ENCODE peak calls at places on chromosomes 16 and 17, in ten cellular contexts. One of them, this sample, is unnamed.

GRCh38 chr17:51045616-51046526 is 74.8 kb downstream of the SPAG9 start:
- DNase-seq in effector memory CD8-positive, alpha-beta T cell: no peak
- DNase-seq in heart right ventricle: no peak
- DNase-seq in activated T-helper 1 cell treated with Interleukin-2 at 50 U/mL for 16 hours: no peak
- DNase-seq in endodermal cell: no peak
- DNase-seq in activated CD8-positive, alpha-beta memory T cell treated with anti-CD3 and anti-CD28 coated beads for 1 hour: no peak
- DNase-seq in AG20443: peak; percentile 12
- DNase-seq in sigmoid colon: no peak
- DNase-seq in dorsolateral prefrontal cortex: no peak
- DNase-seq in fibroblast of the conjunctiva: no peak
- DNase-seq in this sample: no peak

GRCh38 chr16:83365166-83365565 is 442.6 kb upstream of the HSBP1 start:
- DNase-seq in fibroblast of the conjunctiva: no peak
- DNase-seq in effector memory CD8-positive, alpha-beta T cell: no peak
- DNase-seq in sigmoid colon: no peak
- DNase-seq in heart right ventricle: no peak
- DNase-seq in endodermal cell: no peak
- DNase-seq in AG20443: peak; percentile 24
- DNase-seq in activated CD8-positive, alpha-beta memory T cell treated with anti-CD3 and anti-CD28 coated beads for 1 hour: no peak
- DNase-seq in dorsolateral prefrontal cortex: no peak
- DNase-seq in activated T-helper 1 cell treated with Interleukin-2 at 50 U/mL for 16 hours: no peak
- DNase-seq in this sample: no peak

GRCh38 chr16:85735225-85735722 is 15.6 kb downstream of the C16orf74 start:
- DNase-seq in sigmoid colon: no peak
- DNase-seq in heart right ventricle: no peak
- DNase-seq in AG20443: no peak
- DNase-seq in activated CD8-positive, alpha-beta memory T cell treated with anti-CD3 and anti-CD28 coated beads for 1 hour: no peak
- DNase-seq in dorsolateral prefrontal cortex: no peak
- DNase-seq in effector memory CD8-positive, alpha-beta T cell: peak; percentile 55
- DNase-seq in endodermal cell: no peak
- DNase-seq in fibroblast of the conjunctiva: no peak
- DNase-seq in activated T-helper 1 cell treated with Interleukin-2 at 50 U/mL for 16 hours: peak; percentile 37
- DNase-seq in this sample: no peak

GRCh38 chr17:76549539-76549938 is 9.7 kb downstream of the PRCD start:
- DNase-seq in heart right ventricle: no peak
- DNase-seq in dorsolateral prefrontal cortex: no peak
- DNase-seq in AG20443: no peak
- DNase-seq in effector memory CD8-positive, alpha-beta T cell: no peak
- DNase-seq in activated T-helper 1 cell treated with Interleukin-2 at 50 U/mL for 16 hours: no peak
- DNase-seq in activated CD8-positive, alpha-beta memory T cell treated with anti-CD3 and anti-CD28 coated beads for 1 hour: no peak
- DNase-seq in endodermal cell: no peak
- DNase-seq in sigmoid colon: no peak
- DNase-seq in fibroblast of the conjunctiva: no peak
- DNase-seq in this sample: no peak

GRCh38 chr16:27455700-27456099 is 53.7 kb downstream of the IL21R start:
- DNase-seq in fibroblast of the conjunctiva: no peak
- DNase-seq in sigmoid colon: no peak
- DNase-seq in endodermal cell: no peak
- DNase-seq in AG20443: no peak
- DNase-seq in activated CD8-positive, alpha-beta memory T cell treated with anti-CD3 and anti-CD28 coated beads for 1 hour: no peak
- DNase-seq in dorsolateral prefrontal cortex: no peak
- DNase-seq in activated T-helper 1 cell treated with Interleukin-2 at 50 U/mL for 16 hours: no peak
- DNase-seq in heart right ventricle: no peak
- DNase-seq in effector memory CD8-positive, alpha-beta T cell: no peak
- DNase-seq in this sample: no peak

GRCh38 chr16:66484453-66485213 is 57.5 kb downstream of the BEAN1 start:
- DNase-seq in AG20443: no peak
- DNase-seq in activated CD8-positive, alpha-beta memory T cell treated with anti-CD3 and anti-CD28 coated beads for 1 hour: no peak
- DNase-seq in endodermal cell: no peak
- DNase-seq in effector memory CD8-positive, alpha-beta T cell: no peak
- DNase-seq in activated T-helper 1 cell treated with Interleukin-2 at 50 U/mL for 16 hours: no peak
- DNase-seq in sigmoid colon: no peak
- DNase-seq in dorsolateral prefrontal cortex: no peak
- DNase-seq in fibroblast of the conjunctiva: no peak
- DNase-seq in heart right ventricle: no peak
- DNase-seq in this sample: no peak

GRCh38 chr17:77859411-77859810 is 99.1 kb upstream of the TNRC6C start:
- DNase-seq in fibroblast of the conjunctiva: no peak
- DNase-seq in heart right ventricle: no peak
- DNase-seq in AG20443: no peak
- DNase-seq in dorsolateral prefrontal cortex: no peak
- DNase-seq in effector memory CD8-positive, alpha-beta T cell: no peak
- DNase-seq in sigmoid colon: no peak
- DNase-seq in activated T-helper 1 cell treated with Interleukin-2 at 50 U/mL for 16 hours: no peak
- DNase-seq in activated CD8-positive, alpha-beta memory T cell treated with anti-CD3 and anti-CD28 coated beads for 1 hour: no peak
- DNase-seq in endodermal cell: no peak
- DNase-seq in this sample: no peak

GRCh38 chr16:78869492-78869891 is 731.0 kb downstream of the MAF start:
- DNase-seq in heart right ventricle: no peak
- DNase-seq in dorsolateral prefrontal cortex: no peak
- DNase-seq in sigmoid colon: no peak
- DNase-seq in fibroblast of the conjunctiva: no peak
- DNase-seq in endodermal cell: no peak
- DNase-seq in activated CD8-positive, alpha-beta memory T cell treated with anti-CD3 and anti-CD28 coated beads for 1 hour: no peak
- DNase-seq in activated T-helper 1 cell treated with Interleukin-2 at 50 U/mL for 16 hours: no peak
- DNase-seq in AG20443: no peak
- DNase-seq in effector memory CD8-positive, alpha-beta T cell: no peak
- DNase-seq in this sample: no peak

GRCh38 chr17:55451758-55452468 is 30.3 kb upstream of the MMD start:
- DNase-seq in effector memory CD8-positive, alpha-beta T cell: no peak
- DNase-seq in fibroblast of the conjunctiva: peak; percentile 80
- DNase-seq in activated CD8-positive, alpha-beta memory T cell treated with anti-CD3 and anti-CD28 coated beads for 1 hour: no peak
- DNase-seq in sigmoid colon: no peak
- DNase-seq in heart right ventricle: no peak
- DNase-seq in AG20443: no peak
- DNase-seq in dorsolateral prefrontal cortex: no peak
- DNase-seq in activated T-helper 1 cell treated with Interleukin-2 at 50 U/mL for 16 hours: no peak
- DNase-seq in endodermal cell: no peak
- DNase-seq in this sample: no peak

GRCh38 chr17:4220655-4221054 is 43.1 kb downstream of the ANKFY1 start:
- DNase-seq in activated CD8-positive, alpha-beta memory T cell treated with anti-CD3 and anti-CD28 coated beads for 1 hour: no peak
- DNase-seq in effector memory CD8-positive, alpha-beta T cell: no peak
- DNase-seq in activated T-helper 1 cell treated with Interleukin-2 at 50 U/mL for 16 hours: no peak
- DNase-seq in dorsolateral prefrontal cortex: no peak
- DNase-seq in AG20443: peak; percentile 56
- DNase-seq in heart right ventricle: no peak
- DNase-seq in sigmoid colon: peak; percentile 93
- DNase-seq in endodermal cell: no peak
- DNase-seq in fibroblast of the conjunctiva: no peak
- DNase-seq in this sample: no peak

GRCh38 chr17:50972579-50972978 is 106.4 kb upstream of the TOB1 start:
- DNase-seq in fibroblast of the conjunctiva: no peak
- DNase-seq in heart right ventricle: no peak
- DNase-seq in AG20443: no peak
- DNase-seq in dorsolateral prefrontal cortex: no peak
- DNase-seq in effector memory CD8-positive, alpha-beta T cell: no peak
- DNase-seq in activated CD8-positive, alpha-beta memory T cell treated with anti-CD3 and anti-CD28 coated beads for 1 hour: no peak
- DNase-seq in activated T-helper 1 cell treated with Interleukin-2 at 50 U/mL for 16 hours: no peak
- DNase-seq in endodermal cell: no peak
- DNase-seq in sigmoid colon: no peak
- DNase-seq in this sample: no peak

GRCh38 chr16:3580271-3580670 is 3.1 kb upstream of the NLRC3 start:
- DNase-seq in AG20443: no peak
- DNase-seq in sigmoid colon: no peak
- DNase-seq in endodermal cell: no peak
- DNase-seq in activated T-helper 1 cell treated with Interleukin-2 at 50 U/mL for 16 hours: no peak
- DNase-seq in heart right ventricle: no peak
- DNase-seq in effector memory CD8-positive, alpha-beta T cell: no peak
- DNase-seq in fibroblast of the conjunctiva: no peak
- DNase-seq in activated CD8-positive, alpha-beta memory T cell treated with anti-CD3 and anti-CD28 coated beads for 1 hour: no peak
- DNase-seq in dorsolateral prefrontal cortex: no peak
- DNase-seq in this sample: no peak

This sample was measured in amygdala.